ENCODE peak calls at places on chromosome 3, in five cellular contexts. T is body of pancreas, L is PC-3, G is astrocyte, E is pancreas. B is an unnamed sample.

GRCh38 chr3:125043599-125044151 is 12.1 kb downstream of the HEG1 start:
- DNase-seq in G (no peak), L (no peak), E (no peak), T (no peak), B (peak; percentile 66)

GRCh38 chr3:124965413-124965812 is 30.9 kb upstream of the MUC13 start:
- DNase-seq in T (no peak), G (no peak), L (no peak), E (no peak), B (no peak)

GRCh38 chr3:31610700-31611275 is 78.1 kb downstream of the STT3B start:
- DNase-seq in G (peak; percentile 28), L (peak; percentile 77), T (no peak), E (no peak), B (no peak)

GRCh38 chr3:126126292-126126691 is 42.4 kb upstream of the SLC41A3 start:
- DNase-seq in G (no peak), L (no peak), T (no peak), E (peak; percentile 26), B (peak; percentile 59)

GRCh38 chr3:14457999-14458398 is 55.6 kb downstream of the SLC6A6 start:
- DNase-seq in L (no peak), T (no peak), G (no peak), E (no peak), B (no peak)

GRCh38 chr3:64109438-64109837 is 86.1 kb upstream of the PSMD6 start:
- DNase-seq in G (no peak), T (no peak), L (no peak), E (no peak), B (no peak)

GRCh38 chr3:12420393-12420792 is 63.9 kb upstream of the TSEN2 start:
- DNase-seq in T (no peak), E (no peak), G (no peak), L (no peak), B (no peak)

GRCh38 chr3:111809196-111809595 is 49.9 kb upstream of the PHLDB2 start:
- DNase-seq in E (no peak), T (no peak), L (no peak), G (peak; percentile 88), B (no peak)

GRCh38 chr3:159865042-159865579 is 123.5 kb upstream of the IL12A start:
- DNase-seq in G (no peak), L (peak; percentile 57), T (no peak), E (no peak), B (no peak)

GRCh38 chr3:177753498-177754155 is 556.3 kb upstream of the TBL1XR1 start:
- DNase-seq in G (peak; percentile 33), E (no peak), L (peak; percentile 81), T (no peak), B (peak; percentile 58)

GRCh38 chr3:177800565-177800964 is 603.3 kb upstream of the TBL1XR1 start:
- DNase-seq in L (peak; percentile 21), G (peak; percentile 41), T (no peak), E (no peak), B (no peak)

GRCh38 chr3:42600958-42601675 is 631 bp downstream of the NKTR start:
- DNase-seq in L (peak; percentile 51), G (peak; percentile 67), T (no peak), E (no peak), B (peak; percentile 85)

GRCh38 chr3:195847061-195847950 is 35.6 kb upstream of the MUC4 start:
- DNase-seq in L (peak; percentile 55), E (no peak), G (peak; percentile 66), T (no peak), B (no peak)

GRCh38 chr3:30003741-30004140 is 602.7 kb upstream of the TGFBR2 start:
- DNase-seq in L (no peak), T (no peak), G (no peak), E (no peak), B (no peak)

GRCh38 chr3:127536818-127537810 is 53.4 kb downstream of the TPRA1 start:
- DNase-seq in E (no peak), G (no peak), T (no peak), L (no peak), B (no peak)

GRCh38 chr3:14841836-14842235 is 23.1 kb downstream of the FGD5 start:
- DNase-seq in G (no peak), T (no peak), E (no peak), L (no peak), B (peak; percentile 60)

GRCh38 chr3:133863865-133864264 is 31.8 kb downstream of the RAB6B start:
- DNase-seq in E (no peak), T (no peak), L (no peak), G (no peak), B (peak; percentile 40)

GRCh38 chr3:49790626-49791411 is 4.5 kb upstream of the IP6K1 start:
- DNase-seq in E (no peak), G (no peak), L (peak; percentile 47), T (no peak), B (peak; percentile 19)

GRCh38 chr3:131216340-131216739 is 165.2 kb upstream of the NUDT16 start:
- DNase-seq in G (no peak), L (peak; percentile 7), E (no peak), T (no peak), B (no peak)

GRCh38 chr3:23075478-23075877 is 127.6 kb upstream of the UBE2E2 start:
- DNase-seq in E (no peak), G (peak; percentile 89), T (no peak), L (no peak), B (no peak)

GRCh38 chr3:192929755-192930491 is 12.3 kb upstream of the MB21D2 start:
- DNase-seq in E (no peak), L (no peak), G (peak; percentile 75), T (no peak), B (no peak)

GRCh38 chr3:102733811-102734574 is 299.2 kb downstream of the ZPLD1 start:
- DNase-seq in E (no peak), G (peak; percentile 84), L (peak; percentile 9), T (no peak), B (no peak)

GRCh38 chr3:106635271-106635670 is 742.0 kb upstream of the CCDC54 start:
- DNase-seq in L (peak; percentile 37), T (no peak), G (peak; percentile 96), E (no peak), B (no peak)

GRCh38 chr3:124032881-124033359 is 41.0 kb upstream of the ROPN1 start:
- DNase-seq in T (peak; percentile 86), L (peak; percentile 85), E (peak; percentile 95), G (peak; percentile 68), B (peak; percentile 89)

GRCh38 chr3:59106085-59106629 is 56.3 kb upstream of the CFAP20DC start:
- DNase-seq in L (peak; percentile 74), E (no peak), G (no peak), T (no peak), B (no peak)

GRCh38 chr3:12590096-12590495 is 33.2 kb downstream of the MKRN2 start:
- DNase-seq in G (no peak), L (no peak), T (no peak), E (no peak), B (no peak)

GRCh38 chr3:68306571-68306970 is 625.8 kb downstream of the TAFA4 start:
- DNase-seq in T (no peak), G (no peak), E (no peak), L (peak; percentile 3), B (no peak)

GRCh38 chr3:194168994-194169393 is 33.0 kb downstream of the HES1 start:
- DNase-seq in T (no peak), G (no peak), E (no peak), L (peak; percentile 13), B (no peak)

GRCh38 chr3:50430186-50430585 is 70.9 kb upstream of the TMEM115 start:
- DNase-seq in T (no peak), G (no peak), L (no peak), E (no peak), B (no peak)

GRCh38 chr3:4834403-4834866 is 144.8 kb upstream of the BHLHE40 start:
- DNase-seq in T (no peak), G (peak; percentile 73), L (no peak), E (no peak), B (no peak)

GRCh38 chr3:59127071-59127470 is 77.2 kb upstream of the CFAP20DC start:
- DNase-seq in G (peak; percentile 90), L (peak; percentile 77), T (no peak), E (no peak), B (no peak)

GRCh38 chr3:184377882-184378445 is at the start of gene THPO:
- DNase-seq in T (peak; percentile 66), G (no peak), E (peak; percentile 80), L (no peak), B (no peak)

GRCh38 chr3:123229145-123229544 is 27.4 kb downstream of the SEC22A start:
- DNase-seq in L (no peak), T (no peak), G (no peak), E (no peak), B (no peak)

GRCh38 chr3:484302-484701 is 287.7 kb downstream of the CHL1 start:
- DNase-seq in E (no peak), L (no peak), G (no peak), T (no peak), B (no peak)

GRCh38 chr3:481680-482079 is 285.1 kb downstream of the CHL1 start:
- DNase-seq in L (peak; percentile 30), E (no peak), G (no peak), T (no peak), B (no peak)

GRCh38 chr3:487580-487979 is 291.0 kb downstream of the CHL1 start:
- DNase-seq in L (peak; percentile 19), E (no peak), T (no peak), G (no peak), B (no peak)

GRCh38 chr3:480070-480469 is 283.5 kb downstream of the CHL1 start:
- DNase-seq in E (no peak), T (no peak), G (no peak), L (no peak), B (no peak)

GRCh38 chr3:482479-482878 is 285.9 kb downstream of the CHL1 start:
- DNase-seq in E (no peak), T (no peak), L (no peak), G (no peak), B (peak; percentile 71)
- H3K9me3 ChIP-seq in E (no peaks in the 10 kb centered on the region), T (no peaks in the 10 kb centered on the region), L (peaks cover 4% of the 10 kb centered on the region), G (no peaks in the 10 kb centered on the region), B (no peaks in the 10 kb centered on the region)

DNA sequence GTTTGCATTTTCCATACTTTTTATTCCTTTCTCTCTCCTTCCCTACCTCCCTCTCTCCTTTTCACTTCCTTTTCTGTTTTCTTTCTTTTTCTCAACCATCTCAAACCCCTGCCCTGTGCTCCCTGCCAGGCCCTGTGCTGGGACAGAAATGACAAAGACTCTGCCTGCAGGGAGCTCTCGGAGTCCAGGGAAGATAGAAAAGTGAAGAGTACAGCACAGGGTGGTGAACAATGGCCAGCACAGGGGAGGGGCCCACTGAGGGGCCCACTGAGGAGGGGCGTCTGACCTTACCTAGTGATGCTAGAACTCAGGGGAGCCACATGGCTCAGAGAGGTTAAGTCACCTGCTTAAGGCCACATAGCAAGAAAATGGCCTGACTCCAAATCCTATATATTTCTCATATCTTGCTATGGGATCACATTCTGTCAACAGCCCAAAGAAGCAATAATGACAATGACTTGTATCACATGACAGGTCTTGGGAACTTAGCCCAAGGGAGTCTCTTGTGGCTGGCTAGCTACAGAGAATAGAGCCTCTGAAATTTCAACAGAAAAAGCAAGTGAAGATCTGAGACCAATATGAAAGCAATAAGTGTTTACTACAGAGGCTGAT is 44.3 kb upstream of the ATP2B2 start:
- DNase-seq in E (no peak), G (no peak), T (no peak), L (peak; percentile 15), B (no peak)
- H3K4me1 ChIP-seq in E (no peaks in the 10 kb centered on the region), G (peaks cover 16% of the 10 kb centered on the region), T (no peaks in the 10 kb centered on the region), L (peaks cover 21% of the 10 kb centered on the region), B (no peaks in the 10 kb centered on the region)

GRCh38 chr3:46768061-46768460 is 50.4 kb upstream of the PRSS50 start:
- DNase-seq in E (no peak), T (no peak), L (no peak), G (no peak), B (no peak)
- H3K9me3 ChIP-seq in E (no peaks in the 10 kb centered on the region), T (no peaks in the 10 kb centered on the region), L (peaks cover 13% of the 10 kb centered on the region), G (peaks cover 2% of the 10 kb centered on the region), B (peaks cover 6% of the 10 kb centered on the region)

GRCh38 chr3:147654827-147655226 is 245.7 kb downstream of the ZIC1 start:
- DNase-seq in L (no peak), G (peak; percentile 85), T (no peak), E (no peak), B (no peak)
- H3K4me1 ChIP-seq in L (no peaks in the 10 kb centered on the region), G (peaks cover 22% of the 10 kb centered on the region), T (no peaks in the 10 kb centered on the region), E (no peaks in the 10 kb centered on the region), B (peaks cover 5% of the 10 kb centered on the region)

B was measured in aorta.